ENCODE peak calls at places on chromosomes 4 and X, in seven cellular contexts. U is T-helper 17 cell, K is fibroblast of gingiva, H is iPS-NIHi11, V is cerebellum, P is NCI-H1930, L is dorsolateral prefrontal cortex. E is an unnamed sample.

GRCh38 chrX:41661366-41662095 is 27.2 kb upstream of the GPR34 start:
- DNase-seq in U (no peak), K (peak), H (no peak), V (no peak), P (no peak), L (no peak), E (no peak)

GRCh38 chrX:53435997-53436396 is 1.8 kb upstream of the HSD17B10 start:
- DNase-seq in U (peak), K (peak), H (peak), V (peak), P (peak), L (peak), E (peak)

GRCh38 chr4:25358515-25359275 is 18.4 kb upstream of the ANAPC4 start:
- DNase-seq in U (no peak), K (no peak), H (peak), V (no peak), P (no peak), L (no peak), E (no peak)

GRCh38 chr4:123579961-123580360 is 183.4 kb downstream of the SPRY1 start:
- DNase-seq in U (no peak), K (peak), H (no peak), V (no peak), P (no peak), L (no peak), E (no peak)

GRCh38 chr4:161577604-161578301 is 586.0 kb downstream of the FSTL5 start:
- DNase-seq in U (no peak), K (peak), H (no peak), V (no peak), P (no peak), L (no peak), E (no peak)

GRCh38 chr4:37243061-37243460 is 1.5 kb upstream of the NWD2 start:
- DNase-seq in U (no peak), K (no peak), H (peak), V (no peak), P (no peak), L (peak), E (no peak)

GRCh38 chrX:38311743-38312142 is 15.6 kb downstream of the RPGR start:
- DNase-seq in U (no peak), K (no peak), H (no peak), V (no peak), P (no peak), L (no peak), E (no peak)

GRCh38 chrX:8988456-8988855 is 45.5 kb downstream of the FAM9B start:
- DNase-seq in U (no peak), K (peak), H (peak), V (no peak), P (no peak), L (no peak), E (no peak)

GRCh38 chrX:11171956-11172355 is 60.8 kb downstream of the HCCS start:
- DNase-seq in U (no peak), K (no peak), H (no peak), V (no peak), P (no peak), L (no peak), E (no peak)

GRCh38 chr4:23818097-23818648 is 71.7 kb downstream of the PPARGC1A start:
- DNase-seq in U (no peak), K (no peak), H (no peak), V (no peak), P (peak), L (no peak), E (no peak)

GRCh38 chrX:44432641-44433040 is 89.2 kb upstream of the EFHC2 start:
- DNase-seq in U (no peak), K (no peak), H (no peak), V (no peak), P (no peak), L (no peak), E (peak)

GRCh38 chr4:7430965-7431695 is 3.6 kb downstream of the PSAPL1 start:
- DNase-seq in U (no peak), K (no peak), H (no peak), V (no peak), P (no peak), L (no peak), E (no peak)

GRCh38 chrX:111854778-111855490 is 21.0 kb upstream of the TRPC5OS start:
- DNase-seq in U (no peak), K (no peak), H (peak), V (no peak), P (no peak), L (no peak), E (no peak)

GRCh38 chrX:11437642-11438379 is 144.6 kb downstream of the AMELX start:
- DNase-seq in U (no peak), K (peak), H (no peak), V (no peak), P (no peak), L (no peak), E (no peak)

GRCh38 chr4:55172694-55173287 is 47.4 kb upstream of the KDR start:
- DNase-seq in U (no peak), K (no peak), H (no peak), V (no peak), P (no peak), L (no peak), E (no peak)

GRCh38 chr4:62517721-62518120 is 1317.6 kb downstream of the ADGRL3 start:
- DNase-seq in U (no peak), K (no peak), H (no peak), V (no peak), P (no peak), L (no peak), E (no peak)

GRCh38 chr4:5888222-5888701 is 4.6 kb downstream of the CRMP1 start:
- DNase-seq in U (no peak), K (no peak), H (peak), V (peak), P (peak), L (no peak), E (no peak)

GRCh38 chr4:84681488-84682274 is 98.8 kb downstream of the CDS1 start:
- DNase-seq in U (no peak), K (peak), H (no peak), V (no peak), P (no peak), L (peak), E (no peak)

GRCh38 chr4:1996866-1997611 is 11.7 kb downstream of the NELFA start:
- DNase-seq in U (no peak), K (no peak), H (no peak), V (no peak), P (no peak), L (no peak), E (no peak)

GRCh38 chr4:24244663-24245519 is 339.5 kb downstream of the DHX15 start:
- DNase-seq in U (no peak), K (peak), H (no peak), V (no peak), P (no peak), L (no peak), E (no peak)

GRCh38 chrX:24396930-24397277 is 36.5 kb downstream of the SUPT20HL1 start:
- DNase-seq in U (no peak), K (peak), H (no peak), V (no peak), P (no peak), L (no peak), E (peak)

GRCh38 chrX:119654112-119654531 is 38.8 kb downstream of the SEPTIN6 start:
- DNase-seq in U (peak), K (peak), H (peak), V (no peak), P (no peak), L (peak), E (peak)

GRCh38 chr4:17597517-17597916 is 16.9 kb upstream of the MED28 start:
- DNase-seq in U (no peak), K (no peak), H (peak), V (no peak), P (no peak), L (no peak), E (peak)

GRCh38 chrX:48180811-48181210 is 15.8 kb downstream of the SSX5 start:
- DNase-seq in U (no peak), K (no peak), H (no peak), V (no peak), P (no peak), L (no peak), E (no peak)

GRCh38 chr4:27463816-27464215 is 603.2 kb downstream of the STIM2 start:
- DNase-seq in U (no peak), K (no peak), H (no peak), V (no peak), P (no peak), L (no peak), E (no peak)

E was measured in cerebellar cortex.